ENCODE peak calls at places on chromosomes 7 and 10, in seven cellular contexts. L is osteoblast, O is fibroblast of pulmonary artery, Q is cardiac fibroblast, G is coronary artery, J is retinal pigment epithelial cell, I is Caco-2. M is an unnamed sample.

GRCh38 chr10:26378763-26379361 is 59.3 kb upstream of the APBB1IP start:
- DNase-seq in L (no peak), O (no peak), Q (no peak), G (no peak), J (no peak), I (no peak), M (no peak)

GRCh38 chr7:50739744-50740455 is 42.8 kb downstream of the GRB10 start:
- DNase-seq in L (no peak), O (peak; percentile 25), Q (peak; percentile 48), G (no peak), J (no peak), I (no peak), M (no peak)

GRCh38 chr7:143511593-143512047 is 33.9 kb downstream of the TAS2R41 start:
- DNase-seq in L (no peak), O (no peak), Q (no peak), G (no peak), J (no peak), I (no peak), M (no peak)

GRCh38 chr7:44257618-44258422 is 57.0 kb downstream of the YKT6 start:
- DNase-seq in L (peak; percentile 95), O (peak; percentile 91), Q (peak; percentile 89), G (peak; percentile 92), J (peak; percentile 67), I (no peak), M (no peak)

GRCh38 chr7:32785365-32785764 is 106.2 kb downstream of the KBTBD2 start:
- DNase-seq in L (peak; percentile 29), O (no peak), Q (no peak), G (no peak), J (no peak), I (no peak), M (no peak)

GRCh38 chr10:31620236-31621151 is 301.5 kb downstream of the ZEB1 start:
- DNase-seq in L (peak; percentile 83), O (peak; percentile 58), Q (peak; percentile 66), G (peak; percentile 75), J (peak; percentile 28), I (no peak), M (no peak)

GRCh38 chr7:47026733-47027450 is 555.0 kb downstream of the TNS3 start:
- DNase-seq in L (no peak), O (no peak), Q (no peak), G (no peak), J (no peak), I (no peak), M (peak; percentile 89)

GRCh38 chr7:31648288-31648687 is 38.7 kb upstream of the PPP1R17 start:
- DNase-seq in L (no peak), O (peak; percentile 7), Q (peak; percentile 10), G (no peak), J (no peak), I (no peak), M (no peak)

GRCh38 chr7:128915841-128916642 is 5.5 kb upstream of the KCP start:
- DNase-seq in L (peak; percentile 58), O (no peak), Q (no peak), G (peak; percentile 58), J (no peak), I (peak; percentile 23), M (no peak)

GRCh38 chr10:88687853-88688467 is 18.1 kb upstream of the LIPK start:
- DNase-seq in L (peak; percentile 39), O (peak; percentile 44), Q (peak; percentile 53), G (no peak), J (no peak), I (no peak), M (no peak)

GRCh38 chr7:44955733-44956132 is 23.1 kb downstream of the MYO1G start:
- DNase-seq in L (no peak), O (peak; percentile 10), Q (no peak), G (peak; percentile 45), J (no peak), I (no peak), M (no peak)

GRCh38 chr10:72107325-72108003 is 19.1 kb upstream of the SPOCK2 start:
- DNase-seq in L (no peak), O (no peak), Q (no peak), G (no peak), J (peak; percentile 34), I (no peak), M (no peak)

GRCh38 chr10:96512997-96513685 is 585 bp downstream of the TLL2 start:
- DNase-seq in L (peak; percentile 77), O (peak; percentile 22), Q (peak; percentile 32), G (no peak), J (no peak), I (no peak), M (no peak)

GRCh38 chr7:45593877-45594276 is 19.7 kb downstream of the ADCY1 start:
- DNase-seq in L (no peak), O (no peak), Q (no peak), G (no peak), J (no peak), I (peak; percentile 9), M (no peak)

GRCh38 chr10:29146736-29147135 is 142.1 kb upstream of the LYZL1 start:
- DNase-seq in L (no peak), O (no peak), Q (no peak), G (no peak), J (no peak), I (no peak), M (no peak)

GRCh38 chr7:74476546-74477095 is 22.9 kb downstream of the GTF2IRD1 start:
- DNase-seq in L (no peak), O (no peak), Q (no peak), G (no peak), J (no peak), I (no peak), M (no peak)

GRCh38 chr7:132817844-132818427 is 241.7 kb upstream of the PLXNA4 start:
- DNase-seq in L (peak; percentile 82), O (no peak), Q (peak; percentile 29), G (no peak), J (peak; percentile 6), I (no peak), M (no peak)

GRCh38 chr7:88317422-88317821 is 10.7 kb upstream of the STEAP4 start:
- DNase-seq in L (no peak), O (no peak), Q (no peak), G (no peak), J (no peak), I (no peak), M (no peak)

GRCh38 chr7:13990319-13990983 is 985 bp upstream of the ETV1 start:
- DNase-seq in L (peak; percentile 66), O (peak; percentile 57), Q (peak; percentile 59), G (peak; percentile 85), J (no peak), I (peak; percentile 33), M (no peak)

GRCh38 chr10:47243356-47243755 is 56.6 kb upstream of the GDF10 start:
- DNase-seq in L (no peak), O (no peak), Q (no peak), G (no peak), J (no peak), I (peak; percentile 18), M (no peak)

GRCh38 chr7:98223351-98223897 is 12.2 kb downstream of the BHLHA15 start:
- DNase-seq in L (peak; percentile 87), O (no peak), Q (no peak), G (no peak), J (no peak), I (no peak), M (no peak)

GRCh38 chr7:47573758-47574472 is 8.0 kb downstream of the TNS3 start:
- DNase-seq in L (peak; percentile 84), O (peak; percentile 81), Q (peak; percentile 73), G (no peak), J (no peak), I (peak; percentile 78), M (no peak)

GRCh38 chr7:24284699-24285506 is 913 bp downstream of the NPY start:
- DNase-seq in L (peak; percentile 62), O (no peak), Q (no peak), G (no peak), J (no peak), I (no peak), M (no peak)

GRCh38 chr10:132588301-132589013 is 50.9 kb downstream of the INPP5A start:
- DNase-seq in L (peak; percentile 94), O (peak; percentile 36), Q (peak; percentile 48), G (no peak), J (no peak), I (no peak), M (no peak)

GRCh38 chr10:79053481-79054202 is 15.1 kb upstream of the ZMIZ1 start:
- DNase-seq in L (peak; percentile 30), O (no peak), Q (no peak), G (peak; percentile 35), J (no peak), I (no peak), M (no peak)

GRCh38 chr10:66836057-66836456 is 89.8 kb upstream of the LRRTM3 start:
- DNase-seq in L (no peak), O (peak; percentile 67), Q (peak; percentile 75), G (no peak), J (peak; percentile 82), I (no peak), M (no peak)

GRCh38 chr10:3468919-3469638 is 296.5 kb upstream of the PITRM1 start:
- DNase-seq in L (peak; percentile 86), O (peak; percentile 96), Q (peak; percentile 97), G (peak; percentile 87), J (peak; percentile 76), I (no peak), M (peak; percentile 78)

DNA sequence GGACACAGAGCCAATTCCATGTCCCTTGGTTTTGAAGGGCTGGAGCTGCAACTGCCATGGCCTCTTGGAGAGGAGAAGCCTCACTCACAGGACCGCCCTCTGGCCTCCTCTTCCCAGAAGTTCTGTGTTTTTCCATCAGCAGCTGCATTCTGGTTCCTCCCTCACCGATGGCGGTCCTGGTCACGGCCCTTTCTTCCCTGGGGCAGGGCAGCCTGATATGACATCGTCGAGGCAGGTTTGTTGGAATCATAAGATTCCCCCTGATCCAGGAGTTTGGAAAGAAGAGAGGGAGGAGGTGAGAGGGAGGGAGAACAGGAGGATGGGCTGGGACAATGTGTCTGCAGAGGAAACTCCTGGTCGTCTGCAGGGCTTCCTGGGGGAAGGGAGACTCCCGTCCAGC is 82.7 kb upstream of the PDZD8 start:
- DNase-seq in L (no peak), O (no peak), Q (no peak), G (no peak), J (no peak), I (no peak), M (no peak)
- TF ChIP-seq CTCF in L (no peak), O (no peak), Q (no peak), G (no peak), J (no peak), I (no peak), M (no peak)

GRCh38 chr7:519974-520458 is 370 bp upstream of the PDGFA start:
- DNase-seq in L (peak; percentile 99), O (peak; percentile 65), Q (peak; percentile 63), G (no peak), J (no peak), I (no peak), M (no peak)
- H3K4me3 ChIP-seq in L (peak overlapping the region; percentile 64), O (peak overlapping the region; percentile 37), Q (peak overlapping the region; percentile 67), G (peak overlapping the region; percentile 90), J (no peak overlapping the region), I (peak overlapping the region; percentile 98), M (no peak overlapping the region)

GRCh38 chr10:62527019-62527827 is 153.1 kb downstream of the ZNF365 start:
- DNase-seq in L (no peak), O (no peak), Q (peak; percentile 47), G (no peak), J (no peak), I (no peak), M (no peak)
- TF ChIP-seq CTCF in L (no peak), O (no peak), Q (no peak), G (no peak), J (no peak), I (no peak), M (no peak)

DNA sequence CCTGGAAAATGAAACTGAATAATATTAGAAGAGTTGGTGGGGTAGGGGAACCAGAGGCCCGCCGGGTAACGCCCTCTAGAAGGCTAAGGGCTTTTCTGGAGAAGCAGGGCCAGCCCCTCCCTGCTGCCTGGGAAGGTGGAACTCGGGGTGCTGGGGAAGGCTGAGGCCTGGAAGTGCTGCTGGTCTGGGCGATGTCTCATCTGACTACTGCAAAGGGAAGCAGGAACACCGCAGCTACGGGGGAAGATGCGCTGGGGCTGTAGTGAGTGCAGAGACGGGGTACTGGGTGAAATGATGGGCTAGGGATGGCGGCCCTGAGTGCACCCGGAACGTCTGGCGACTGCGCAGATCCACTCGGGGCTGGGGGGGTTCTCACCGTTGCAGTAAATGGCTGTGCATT is 195.3 kb upstream of the ADARB2 start:
- DNase-seq in L (peak; percentile 8), O (no peak), Q (no peak), G (no peak), J (no peak), I (no peak), M (no peak)
- H3K4me3 ChIP-seq in L (no peak overlapping the region), O (no peak overlapping the region), Q (no peak overlapping the region), G (no peak overlapping the region), J (no peak overlapping the region), I (no peak overlapping the region), M (no peak overlapping the region)

M was measured in LNCaP clone FGC.